ENCODE peak calls at places on chromosomes 11 and 22, in eight cellular contexts. V is psoas muscle; R is ovary; J is keratinocyte; T is mesendoderm; H is naive thymus-derived CD4-positive, alpha-beta T cell; U is lower lobe of right lung; Z is Panc1. W is an unnamed sample. For H3K4me1, the result is how much of the 10 kb centered on the place peaks cover.

GRCh38 chr11:46607516-46607915 is 9.5 kb downstream of the HARBI1 start:
- DNase-seq in J (no peak), V (no peak), Z (no peak), H (no peak), R (no peak), T (no peak), U (no peak), W (no peak)

GRCh38 chr22:44179196-44179988 is 1.3 kb upstream of the PARVG start:
- DNase-seq in V (no peak), Z (no peak), J (no peak), R (no peak), U (no peak), H (no peak), T (peak), W (no peak)

GRCh38 chr11:45252134-45252856 is 33.8 kb downstream of the SYT13 start:
- DNase-seq in V (peak), R (peak), H (peak), U (peak), J (no peak), Z (no peak), T (peak), W (peak)

GRCh38 chr11:113176971-113177370 is 137.4 kb upstream of the TTC12 start:
- DNase-seq in U (no peak), J (no peak), R (no peak), T (peak), Z (no peak), V (no peak), H (no peak), W (no peak)

GRCh38 chr11:45025716-45026492 is 75.2 kb upstream of the TP53I11 start:
- DNase-seq in Z (no peak), T (peak), V (peak), J (no peak), R (no peak), U (no peak), H (peak), W (no peak)

GRCh38 chr11:116864531-116864930 is 27.1 kb upstream of the APOA1 start:
- DNase-seq in Z (no peak), T (no peak), U (no peak), R (no peak), V (no peak), J (no peak), H (no peak), W (no peak)

GRCh38 chr11:58921778-58922390 is 17.4 kb upstream of the GLYATL1 start:
- DNase-seq in T (no peak), V (no peak), U (no peak), R (no peak), J (no peak), Z (no peak), H (no peak), W (no peak)

GRCh38 chr11:19076744-19077589 is 16.4 kb upstream of the MRGPRX2 start:
- DNase-seq in V (peak), J (no peak), U (peak), R (peak), Z (peak), H (peak), T (peak), W (peak)

GRCh38 chr11:128627666-128628342 is 40.4 kb upstream of the ETS1 start:
- DNase-seq in Z (no peak), V (no peak), U (no peak), H (no peak), T (peak), J (no peak), R (no peak), W (no peak)

GRCh38 chr11:118634435-118635236 is 27.2 kb downstream of the PHLDB1 start:
- DNase-seq in U (peak), V (peak), H (no peak), J (no peak), Z (no peak), T (peak), R (peak), W (peak)

GRCh38 chr22:45212992-45213751 is 27.5 kb downstream of the KIAA0930 start:
- DNase-seq in T (no peak), J (no peak), V (peak), Z (no peak), R (no peak), H (no peak), U (peak), W (peak)
- H3K4me3 ChIP-seq in T (no peak), J (peak), V (peak), Z (peak), R (peak), H (no peak), U (peak), W (no peak)

GRCh38 chr22:42945736-42946135 is 69.2 kb downstream of the PACSIN2 start:
- DNase-seq in J (no peak), T (peak), H (no peak), R (no peak), U (no peak), Z (no peak), V (no peak), W (no peak)

GRCh38 chr22:42942351-42942750 is 72.6 kb downstream of the PACSIN2 start:
- DNase-seq in Z (no peak), V (no peak), T (no peak), H (no peak), R (no peak), J (no peak), U (no peak), W (no peak)

GRCh38 chr22:42944409-42944808 is 70.5 kb downstream of the PACSIN2 start:
- DNase-seq in T (no peak), U (no peak), J (no peak), R (no peak), Z (no peak), V (no peak), H (no peak), W (no peak)

GRCh38 chr22:42945027-42945426 is 69.9 kb downstream of the PACSIN2 start:
- DNase-seq in T (no peak), J (no peak), R (no peak), H (no peak), U (no peak), V (no peak), Z (no peak), W (no peak)

DNA sequence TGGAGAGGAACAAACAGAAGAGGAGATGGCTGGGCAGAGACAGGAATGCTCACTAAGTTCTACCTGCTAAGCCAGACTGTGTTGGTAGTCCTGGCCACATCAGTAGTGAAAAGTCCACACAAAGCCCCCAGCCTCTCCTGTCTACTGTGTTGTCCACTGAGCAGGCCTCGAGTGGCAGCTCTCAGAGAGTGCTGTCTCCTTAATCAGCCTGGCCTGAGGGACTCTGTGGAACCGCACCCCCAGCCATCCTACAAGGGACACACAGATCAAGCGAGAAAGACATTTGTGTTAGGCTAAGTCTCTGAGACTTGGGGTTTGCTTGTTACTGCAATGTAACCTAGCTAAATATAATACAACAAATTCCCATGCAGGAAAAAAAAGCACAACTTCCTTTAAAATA is 71.0 kb downstream of the PACSIN2 start:
- DNase-seq in R (no peak), Z (no peak), H (no peak), J (no peak), U (no peak), V (no peak), T (no peak), W (no peak)
- H3K4me1 ChIP-seq in R (under half), Z (half or more), H (under half), J (under half), U (half or more), V (half or more), T (under half), W (under half)

GRCh38 chr11:27473017-27473406 is 422 bp upstream of the LGR4 start:
- DNase-seq in Z (no peak), U (no peak), J (no peak), R (no peak), H (no peak), V (no peak), T (no peak), W (no peak)
- H3K4me3 ChIP-seq in Z (peak), U (peak), J (peak), R (peak), H (no peak), V (peak), T (no peak), W (no peak)

GRCh38 chr22:22166941-22167713 is 77.5 kb upstream of the VPREB1 start:
- DNase-seq in J (no peak), T (no peak), H (no peak), Z (no peak), R (no peak), V (no peak), U (no peak), W (no peak)
- H3K4me1 ChIP-seq in J (under half), T (under half), H (under half), Z (under half), R (under half), V (under half), U (under half), W (under half)